ENCODE peak calls at places on chromosomes 6 and 20, in seven cellular contexts. One of them, this sample, is unnamed. For H3K4me1, the result is how much of the 10 kb centered on the place peaks cover.

GRCh38 chr6:53956068-53956711 is 155.1 kb upstream of the MLIP start:
- DNase-seq in CD8-positive, alpha-beta memory T cell: no peak
- DNase-seq in iPS DF 6.9: peak
- DNase-seq in neural progenitor cell: peak
- DNase-seq in endodermal cell: peak
- DNase-seq in lower lobe of right lung: peak
- DNase-seq in pancreas: no peak
- DNase-seq in this sample: peak

GRCh38 chr20:42186337-42186736 is 568.2 kb upstream of the CHD6 start:
- DNase-seq in iPS DF 6.9: no peak
- DNase-seq in CD8-positive, alpha-beta memory T cell: no peak
- DNase-seq in lower lobe of right lung: no peak
- DNase-seq in endodermal cell: no peak
- DNase-seq in neural progenitor cell: no peak
- DNase-seq in pancreas: no peak
- DNase-seq in this sample: no peak

GRCh38 chr20:1209447-1210387 is 6.5 kb downstream of the C20orf202 start:
- DNase-seq in pancreas: no peak
- DNase-seq in CD8-positive, alpha-beta memory T cell: no peak
- DNase-seq in lower lobe of right lung: no peak
- DNase-seq in iPS DF 6.9: no peak
- DNase-seq in endodermal cell: no peak
- DNase-seq in neural progenitor cell: no peak
- DNase-seq in this sample: no peak

GRCh38 chr20:35891375-35891774 is 62.9 kb downstream of the SCAND1 start:
- DNase-seq in CD8-positive, alpha-beta memory T cell: no peak
- DNase-seq in iPS DF 6.9: no peak
- DNase-seq in neural progenitor cell: no peak
- DNase-seq in pancreas: no peak
- DNase-seq in endodermal cell: no peak
- DNase-seq in lower lobe of right lung: no peak
- DNase-seq in this sample: no peak

GRCh38 chr6:130161627-130162404 is 60.9 kb downstream of the SAMD3 start:
- DNase-seq in pancreas: no peak
- DNase-seq in lower lobe of right lung: no peak
- DNase-seq in iPS DF 6.9: no peak
- DNase-seq in endodermal cell: no peak
- DNase-seq in neural progenitor cell: no peak
- DNase-seq in CD8-positive, alpha-beta memory T cell: no peak
- DNase-seq in this sample: no peak

GRCh38 chr20:45269754-45270270 is 15.4 kb upstream of the SLPI start:
- DNase-seq in CD8-positive, alpha-beta memory T cell: no peak
- DNase-seq in endodermal cell: no peak
- DNase-seq in pancreas: no peak
- DNase-seq in neural progenitor cell: no peak
- DNase-seq in iPS DF 6.9: no peak
- DNase-seq in lower lobe of right lung: no peak
- DNase-seq in this sample: no peak

GRCh38 chr6:122752493-122752892 is 27.0 kb upstream of the FABP7 start:
- DNase-seq in lower lobe of right lung: no peak
- DNase-seq in iPS DF 6.9: no peak
- DNase-seq in endodermal cell: no peak
- DNase-seq in CD8-positive, alpha-beta memory T cell: no peak
- DNase-seq in pancreas: no peak
- DNase-seq in neural progenitor cell: no peak
- DNase-seq in this sample: no peak

GRCh38 chr20:50251992-50252491 is 61.4 kb downstream of the CEBPB start:
- DNase-seq in endodermal cell: no peak
- DNase-seq in CD8-positive, alpha-beta memory T cell: no peak
- DNase-seq in lower lobe of right lung: no peak
- DNase-seq in iPS DF 6.9: no peak
- DNase-seq in pancreas: no peak
- DNase-seq in neural progenitor cell: no peak
- DNase-seq in this sample: no peak

GRCh38 chr6:90369024-90369519 is 72.4 kb upstream of the BACH2 start:
- DNase-seq in neural progenitor cell: peak
- DNase-seq in pancreas: no peak
- DNase-seq in lower lobe of right lung: no peak
- DNase-seq in CD8-positive, alpha-beta memory T cell: no peak
- DNase-seq in iPS DF 6.9: peak
- DNase-seq in endodermal cell: peak
- DNase-seq in this sample: peak

GRCh38 chr6:10721850-10722569 is 860 bp upstream of the TMEM14C start:
- DNase-seq in endodermal cell: no peak
- DNase-seq in lower lobe of right lung: no peak
- DNase-seq in pancreas: no peak
- DNase-seq in neural progenitor cell: no peak
- DNase-seq in CD8-positive, alpha-beta memory T cell: no peak
- DNase-seq in iPS DF 6.9: no peak
- DNase-seq in this sample: no peak

GRCh38 chr6:31713465-31713864 is 1.7 kb upstream of the LY6G6D start:
- DNase-seq in neural progenitor cell: no peak
- DNase-seq in pancreas: no peak
- DNase-seq in lower lobe of right lung: no peak
- DNase-seq in endodermal cell: no peak
- DNase-seq in iPS DF 6.9: no peak
- DNase-seq in CD8-positive, alpha-beta memory T cell: no peak
- DNase-seq in this sample: no peak

GRCh38 chr6:93751969-93752368 is 332.6 kb upstream of the EPHA7 start:
- DNase-seq in lower lobe of right lung: no peak
- DNase-seq in CD8-positive, alpha-beta memory T cell: no peak
- DNase-seq in iPS DF 6.9: no peak
- DNase-seq in neural progenitor cell: peak
- DNase-seq in endodermal cell: no peak
- DNase-seq in pancreas: no peak
- DNase-seq in this sample: no peak

GRCh38 chr6:169592558-169592957 is 109.3 kb downstream of the WDR27 start:
- DNase-seq in lower lobe of right lung: no peak
- DNase-seq in CD8-positive, alpha-beta memory T cell: no peak
- DNase-seq in neural progenitor cell: no peak
- DNase-seq in endodermal cell: no peak
- DNase-seq in pancreas: no peak
- DNase-seq in iPS DF 6.9: no peak
- DNase-seq in this sample: no peak

GRCh38 chr20:41138217-41138526 is 829 bp downstream of the PLCG1 start:
- DNase-seq in pancreas: no peak
- DNase-seq in iPS DF 6.9: no peak
- DNase-seq in neural progenitor cell: no peak
- DNase-seq in lower lobe of right lung: no peak
- DNase-seq in CD8-positive, alpha-beta memory T cell: no peak
- DNase-seq in endodermal cell: no peak
- DNase-seq in this sample: no peak

GRCh38 chr6:17354700-17355403 is 38.5 kb upstream of the CAP2 start:
- DNase-seq in iPS DF 6.9: no peak
- DNase-seq in CD8-positive, alpha-beta memory T cell: no peak
- DNase-seq in lower lobe of right lung: no peak
- DNase-seq in pancreas: no peak
- DNase-seq in neural progenitor cell: no peak
- DNase-seq in endodermal cell: no peak
- DNase-seq in this sample: no peak
- H3K4me1 ChIP-seq in iPS DF 6.9: under half
- H3K4me1 ChIP-seq in CD8-positive, alpha-beta memory T cell: under half
- H3K4me1 ChIP-seq in lower lobe of right lung: under half
- H3K4me1 ChIP-seq in pancreas: under half
- H3K4me1 ChIP-seq in neural progenitor cell: under half
- H3K4me1 ChIP-seq in endodermal cell: under half
- H3K4me1 ChIP-seq in this sample: under half

DNA sequence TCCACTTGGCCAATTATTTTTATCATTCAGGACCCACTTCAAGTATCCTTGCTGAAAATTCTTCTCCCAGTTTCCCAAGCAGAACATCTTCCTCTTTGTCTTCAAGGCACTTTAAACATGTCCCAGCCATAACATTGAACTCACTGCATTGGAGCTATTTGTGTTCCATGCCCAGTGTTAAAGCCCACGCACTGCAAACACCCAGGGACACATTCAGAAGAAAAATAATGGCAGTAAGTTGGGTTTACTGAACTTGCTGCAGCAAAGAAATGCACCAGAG is 1.6 kb upstream of the APMAP start:
- DNase-seq in lower lobe of right lung: no peak
- DNase-seq in pancreas: no peak
- DNase-seq in CD8-positive, alpha-beta memory T cell: no peak
- DNase-seq in iPS DF 6.9: no peak
- DNase-seq in neural progenitor cell: no peak
- DNase-seq in endodermal cell: no peak
- DNase-seq in this sample: no peak
- H3K4me1 ChIP-seq in lower lobe of right lung: under half
- H3K4me1 ChIP-seq in pancreas: under half
- H3K4me1 ChIP-seq in CD8-positive, alpha-beta memory T cell: under half
- H3K4me1 ChIP-seq in iPS DF 6.9: under half
- H3K4me1 ChIP-seq in neural progenitor cell: under half
- H3K4me1 ChIP-seq in endodermal cell: under half
- H3K4me1 ChIP-seq in this sample: under half

DNA sequence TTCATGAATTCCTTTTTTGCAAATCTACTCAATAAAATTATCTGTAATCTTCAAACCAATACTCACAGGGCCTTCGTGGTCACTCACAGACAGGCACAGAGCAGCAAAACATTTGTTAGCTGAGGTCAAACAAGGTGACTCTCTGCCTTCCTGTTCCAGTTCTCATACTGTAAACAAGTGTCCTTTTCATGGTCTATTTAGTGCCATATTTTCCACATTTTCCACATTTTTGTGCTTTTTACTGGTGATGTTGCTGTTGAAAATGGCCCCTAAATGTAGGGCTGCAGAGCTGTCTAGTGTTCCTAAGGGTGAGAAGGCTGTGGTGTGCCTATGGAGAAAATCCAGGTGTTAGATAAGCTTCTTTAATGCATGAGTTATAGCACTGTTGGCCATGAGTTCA is 133.1 kb upstream of the COL21A1 start:
- DNase-seq in lower lobe of right lung: no peak
- DNase-seq in endodermal cell: no peak
- DNase-seq in iPS DF 6.9: no peak
- DNase-seq in CD8-positive, alpha-beta memory T cell: no peak
- DNase-seq in pancreas: no peak
- DNase-seq in neural progenitor cell: no peak
- DNase-seq in this sample: no peak
- H3K4me1 ChIP-seq in lower lobe of right lung: under half
- H3K4me1 ChIP-seq in endodermal cell: under half
- H3K4me1 ChIP-seq in iPS DF 6.9: under half
- H3K4me1 ChIP-seq in CD8-positive, alpha-beta memory T cell: under half
- H3K4me1 ChIP-seq in pancreas: under half
- H3K4me1 ChIP-seq in neural progenitor cell: under half
- H3K4me1 ChIP-seq in this sample: under half

GRCh38 chr20:62220666-62221568 is 839 bp upstream of the HRH3 start:
- DNase-seq in neural progenitor cell: peak
- DNase-seq in lower lobe of right lung: no peak
- DNase-seq in iPS DF 6.9: no peak
- DNase-seq in CD8-positive, alpha-beta memory T cell: no peak
- DNase-seq in endodermal cell: peak
- DNase-seq in pancreas: peak
- DNase-seq in this sample: no peak
- H3K4me1 ChIP-seq in neural progenitor cell: under half
- H3K4me1 ChIP-seq in lower lobe of right lung: under half
- H3K4me1 ChIP-seq in iPS DF 6.9: under half
- H3K4me1 ChIP-seq in CD8-positive, alpha-beta memory T cell: under half
- H3K4me1 ChIP-seq in endodermal cell: under half
- H3K4me1 ChIP-seq in pancreas: under half
- H3K4me1 ChIP-seq in this sample: under half

DNA sequence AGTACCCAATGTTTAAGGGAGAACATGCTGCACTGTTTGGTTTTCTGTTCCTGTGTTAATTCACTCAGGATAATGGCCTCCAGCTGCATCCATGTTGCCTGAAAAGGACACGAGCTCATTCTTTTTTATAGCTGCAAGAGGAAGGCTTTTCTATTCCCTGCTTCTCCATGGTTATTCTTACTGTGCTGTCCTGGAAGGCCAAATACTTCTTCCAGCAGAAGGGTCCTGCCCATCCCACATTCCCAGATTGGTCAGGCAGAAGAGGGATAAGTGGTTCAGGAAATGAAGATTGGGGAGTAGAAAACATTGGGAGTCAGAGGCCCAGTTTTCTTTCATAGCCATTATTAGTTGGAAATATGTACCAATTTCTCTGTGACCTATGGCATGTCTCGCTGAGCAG is 122.4 kb downstream of the TCP11 start:
- DNase-seq in lower lobe of right lung: no peak
- DNase-seq in pancreas: no peak
- DNase-seq in endodermal cell: peak
- DNase-seq in neural progenitor cell: no peak
- DNase-seq in CD8-positive, alpha-beta memory T cell: no peak
- DNase-seq in iPS DF 6.9: no peak
- DNase-seq in this sample: no peak
- H3K4me1 ChIP-seq in lower lobe of right lung: half or more
- H3K4me1 ChIP-seq in pancreas: under half
- H3K4me1 ChIP-seq in endodermal cell: under half
- H3K4me1 ChIP-seq in neural progenitor cell: under half
- H3K4me1 ChIP-seq in CD8-positive, alpha-beta memory T cell: under half
- H3K4me1 ChIP-seq in iPS DF 6.9: under half
- H3K4me1 ChIP-seq in this sample: under half

GRCh38 chr6:24931296-24931695 is 4.5 kb downstream of the RIPOR2 start:
- DNase-seq in CD8-positive, alpha-beta memory T cell: no peak
- DNase-seq in lower lobe of right lung: no peak
- DNase-seq in pancreas: no peak
- DNase-seq in endodermal cell: peak
- DNase-seq in neural progenitor cell: peak
- DNase-seq in iPS DF 6.9: no peak
- DNase-seq in this sample: no peak

GRCh38 chr6:24927985-24928735 is 7.6 kb downstream of the RIPOR2 start:
- DNase-seq in lower lobe of right lung: no peak
- DNase-seq in endodermal cell: no peak
- DNase-seq in pancreas: no peak
- DNase-seq in neural progenitor cell: no peak
- DNase-seq in CD8-positive, alpha-beta memory T cell: no peak
- DNase-seq in iPS DF 6.9: no peak
- DNase-seq in this sample: no peak

GRCh38 chr6:24927234-24927955 is 8.4 kb downstream of the RIPOR2 start:
- DNase-seq in lower lobe of right lung: no peak
- DNase-seq in iPS DF 6.9: no peak
- DNase-seq in neural progenitor cell: no peak
- DNase-seq in CD8-positive, alpha-beta memory T cell: no peak
- DNase-seq in endodermal cell: no peak
- DNase-seq in pancreas: no peak
- DNase-seq in this sample: no peak

GRCh38 chr6:24930386-24930785 is 5.4 kb downstream of the RIPOR2 start:
- DNase-seq in neural progenitor cell: peak
- DNase-seq in CD8-positive, alpha-beta memory T cell: no peak
- DNase-seq in pancreas: no peak
- DNase-seq in iPS DF 6.9: no peak
- DNase-seq in lower lobe of right lung: no peak
- DNase-seq in endodermal cell: no peak
- DNase-seq in this sample: no peak

GRCh38 chr6:24929255-24929654 is 6.5 kb downstream of the RIPOR2 start:
- DNase-seq in CD8-positive, alpha-beta memory T cell: no peak
- DNase-seq in lower lobe of right lung: no peak
- DNase-seq in endodermal cell: no peak
- DNase-seq in neural progenitor cell: no peak
- DNase-seq in pancreas: no peak
- DNase-seq in iPS DF 6.9: no peak
- DNase-seq in this sample: no peak
- H3K4me1 ChIP-seq in CD8-positive, alpha-beta memory T cell: half or more
- H3K4me1 ChIP-seq in lower lobe of right lung: under half
- H3K4me1 ChIP-seq in endodermal cell: under half
- H3K4me1 ChIP-seq in neural progenitor cell: under half
- H3K4me1 ChIP-seq in pancreas: under half
- H3K4me1 ChIP-seq in iPS DF 6.9: under half
- H3K4me1 ChIP-seq in this sample: under half

DNA sequence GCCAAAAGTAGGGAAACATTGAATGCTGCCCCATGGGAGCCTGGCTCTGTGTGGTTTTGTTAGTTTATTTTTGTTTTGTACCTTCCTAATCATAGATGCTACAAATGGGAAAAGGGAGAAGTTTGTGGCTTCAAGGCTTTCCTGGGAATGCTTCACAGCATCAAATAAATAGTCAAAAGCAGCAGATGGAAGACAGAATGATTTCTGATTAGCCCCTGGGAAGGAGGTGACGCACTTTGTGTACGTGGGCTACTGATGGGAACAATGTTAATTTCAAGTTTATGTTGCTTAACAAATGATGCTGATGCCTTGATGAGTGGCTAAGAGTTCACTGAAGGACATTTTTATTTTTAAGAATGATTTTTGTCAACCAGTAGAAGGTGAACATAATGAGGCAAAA is 532.8 kb downstream of the BCKDHB start:
- DNase-seq in neural progenitor cell: no peak
- DNase-seq in CD8-positive, alpha-beta memory T cell: no peak
- DNase-seq in endodermal cell: no peak
- DNase-seq in lower lobe of right lung: no peak
- DNase-seq in iPS DF 6.9: no peak
- DNase-seq in pancreas: no peak
- DNase-seq in this sample: no peak
- H3K4me1 ChIP-seq in neural progenitor cell: under half
- H3K4me1 ChIP-seq in CD8-positive, alpha-beta memory T cell: under half
- H3K4me1 ChIP-seq in endodermal cell: under half
- H3K4me1 ChIP-seq in lower lobe of right lung: under half
- H3K4me1 ChIP-seq in iPS DF 6.9: under half
- H3K4me1 ChIP-seq in pancreas: under half
- H3K4me1 ChIP-seq in this sample: under half